ENCODE peak calls at places on chromosomes 16 and 17, in six cellular contexts. A is kidney epithelial cell; O is HL-60; Q is GM23338; R is mesothelial cell of epicardium; M is activated CD8-positive, alpha-beta T cell treated with anti-CD3 and anti-CD28 coated beads for 36 hours. Y is an unnamed sample.

GRCh38 chr17:4947411-4948165 is 742 bp downstream of the PFN1 start:
- DNase-seq in Q (peak; percentile 77), O (no peak), M (peak; percentile 80), A (no peak), R (peak; percentile 56), Y (peak; percentile 81)

GRCh38 chr16:9840761-9841665 is 341.2 kb downstream of the GRIN2A start:
- DNase-seq in Q (peak; percentile 72), A (no peak), M (no peak), O (no peak), R (no peak), Y (no peak)

GRCh38 chr17:32519769-32520701 is 33.2 kb downstream of the CDK5R1 start:
- DNase-seq in M (peak; percentile 81), R (no peak), O (no peak), Q (peak; percentile 55), A (no peak), Y (peak; percentile 67)

GRCh38 chr16:30416624-30417298 is 9.4 kb downstream of the ZNF771 start:
- DNase-seq in M (no peak), R (no peak), Q (peak; percentile 18), O (no peak), A (no peak), Y (no peak)

GRCh38 chr17:52106070-52106469 is 52.4 kb downstream of the CA10 start:
- DNase-seq in Q (no peak), A (no peak), R (no peak), M (no peak), O (no peak), Y (no peak)

GRCh38 chr16:7967986-7968509 is 622.3 kb downstream of the TMEM114 start:
- DNase-seq in O (no peak), M (no peak), A (no peak), Q (no peak), R (no peak), Y (no peak)

GRCh38 chr16:21611178-21611545 is 11.8 kb downstream of the METTL9 start:
- DNase-seq in M (no peak), A (no peak), Q (no peak), O (peak; percentile 93), R (no peak), Y (no peak)

GRCh38 chr17:79942591-79943353 is 92.9 kb downstream of the TBC1D16 start:
- DNase-seq in R (no peak), A (no peak), M (peak; percentile 71), Q (no peak), O (peak; percentile 41), Y (no peak)

GRCh38 chr16:82082543-82083244 is 47.6 kb downstream of the HSD17B2 start:
- DNase-seq in R (no peak), Q (no peak), M (peak; percentile 45), A (peak; percentile 51), O (no peak), Y (peak; percentile 31)

GRCh38 chr16:66242672-66243071 is 123.8 kb upstream of the CDH5 start:
- DNase-seq in M (no peak), O (no peak), Q (no peak), A (no peak), R (no peak), Y (no peak)

GRCh38 chr17:42675348-42675983 is 1.3 kb downstream of the PLEKHH3 start:
- DNase-seq in R (no peak), A (no peak), Q (peak; percentile 70), M (no peak), O (no peak), Y (no peak)

GRCh38 chr17:72566671-72567484 is 446.1 kb downstream of the SOX9 start:
- DNase-seq in M (no peak), A (no peak), O (no peak), Q (no peak), R (no peak), Y (no peak)
- TF ChIP-seq CTCF in M (no peak), A (no peak), O (no peak), Q (no peak), R (no peak), Y (no peak)

GRCh38 chr17:57955183-57955952 is at the start of gene CUEDC1:
- DNase-seq in R (peak; percentile 66), A (no peak), O (no peak), M (peak; percentile 63), Q (peak; percentile 76), Y (peak; percentile 91)
- TF ChIP-seq CTCF in R (no peak), A (no peak), O (no peak), M (peak; percentile 38), Q (no peak), Y (peak; percentile 29)

GRCh38 chr17:45425125-45425983 is 7.3 kb downstream of the ARHGAP27 start:
- DNase-seq in Q (peak; percentile 93), R (peak; percentile 47), M (no peak), A (peak; percentile 81), O (peak; percentile 82), Y (peak; percentile 3)
- TF ChIP-seq CTCF in Q (peak; percentile 47), R (no peak), M (no peak), A (peak; percentile 70), O (peak; percentile 33), Y (no peak)

GRCh38 chr17:82424001-82424862 is 5.8 kb upstream of the OGFOD3 start:
- DNase-seq in M (peak; percentile 81), O (no peak), R (no peak), A (no peak), Q (peak; percentile 86), Y (peak; percentile 69)
- TF ChIP-seq CTCF in M (peak; percentile 89), O (peak; percentile 61), R (peak; percentile 37), A (peak; percentile 65), Q (peak; percentile 98), Y (peak; percentile 52)